ENCODE peak calls at places on chromosomes 1 and 21, in nine cellular contexts. H is H1, D is Caco-2, M is colonic mucosa, E is left ventricle myocardium inferior, J is osteoblast, Z is ascending aorta, B is esophagus muscularis mucosa, U is neural progenitor cell. P is an unnamed sample. For H3K4me1, the result is how much of the 10 kb centered on the place peaks cover.

GRCh38 chr1:116544588-116545358 is 26.1 kb downstream of the CD58 start:
- DNase-seq in J (no peak), U (no peak), D (no peak), B (no peak), H (no peak), M (no peak), E (no peak), Z (no peak), P (no peak)

GRCh38 chr1:190373705-190374336 is 103.8 kb downstream of the BRINP3 start:
- DNase-seq in D (no peak), M (no peak), U (peak), Z (no peak), B (no peak), H (no peak), J (no peak), E (no peak), P (no peak)

GRCh38 chr21:34984356-34984755 is 64.7 kb downstream of the RUNX1 start:
- DNase-seq in Z (no peak), M (no peak), J (no peak), E (no peak), H (no peak), B (no peak), U (no peak), D (no peak), P (no peak)

GRCh38 chr1:41053324-41053723 is 31.8 kb upstream of the SLFNL1 start:
- DNase-seq in Z (no peak), D (no peak), B (no peak), U (no peak), H (no peak), E (no peak), M (no peak), J (no peak), P (no peak)

GRCh38 chr1:189513091-189513490 is 964.6 kb downstream of the BRINP3 start:
- DNase-seq in Z (no peak), M (no peak), D (peak), H (no peak), U (peak), B (no peak), J (no peak), E (no peak), P (no peak)

GRCh38 chr21:38798481-38798882 is 7.2 kb upstream of the ETS2 start:
- DNase-seq in E (no peak), D (peak), H (no peak), B (no peak), U (no peak), Z (no peak), J (no peak), M (peak), P (no peak)

GRCh38 chr1:92483442-92484170 is 3.1 kb downstream of the GFI1 start:
- DNase-seq in M (peak), E (no peak), H (no peak), J (peak), B (no peak), D (no peak), U (peak), Z (no peak), P (no peak)

GRCh38 chr1:64235133-64235532 is 31.7 kb downstream of the UBE2U start:
- DNase-seq in E (no peak), J (no peak), U (no peak), D (no peak), H (no peak), Z (no peak), M (no peak), B (no peak), P (no peak)

GRCh38 chr1:162136760-162137537 is 67.5 kb downstream of the NOS1AP start:
- DNase-seq in D (no peak), U (no peak), J (peak), B (no peak), Z (no peak), M (no peak), E (no peak), H (no peak), P (no peak)

GRCh38 chr1:55289614-55290013 is 74.5 kb upstream of the USP24 start:
- DNase-seq in H (no peak), D (no peak), U (no peak), E (no peak), Z (no peak), M (no peak), J (peak), B (no peak), P (no peak)

GRCh38 chr1:206117151-206117948 is at the start of gene AVPR1B:
- DNase-seq in E (peak), M (peak), Z (no peak), D (peak), H (peak), J (peak), B (no peak), U (peak), P (no peak)

DNA sequence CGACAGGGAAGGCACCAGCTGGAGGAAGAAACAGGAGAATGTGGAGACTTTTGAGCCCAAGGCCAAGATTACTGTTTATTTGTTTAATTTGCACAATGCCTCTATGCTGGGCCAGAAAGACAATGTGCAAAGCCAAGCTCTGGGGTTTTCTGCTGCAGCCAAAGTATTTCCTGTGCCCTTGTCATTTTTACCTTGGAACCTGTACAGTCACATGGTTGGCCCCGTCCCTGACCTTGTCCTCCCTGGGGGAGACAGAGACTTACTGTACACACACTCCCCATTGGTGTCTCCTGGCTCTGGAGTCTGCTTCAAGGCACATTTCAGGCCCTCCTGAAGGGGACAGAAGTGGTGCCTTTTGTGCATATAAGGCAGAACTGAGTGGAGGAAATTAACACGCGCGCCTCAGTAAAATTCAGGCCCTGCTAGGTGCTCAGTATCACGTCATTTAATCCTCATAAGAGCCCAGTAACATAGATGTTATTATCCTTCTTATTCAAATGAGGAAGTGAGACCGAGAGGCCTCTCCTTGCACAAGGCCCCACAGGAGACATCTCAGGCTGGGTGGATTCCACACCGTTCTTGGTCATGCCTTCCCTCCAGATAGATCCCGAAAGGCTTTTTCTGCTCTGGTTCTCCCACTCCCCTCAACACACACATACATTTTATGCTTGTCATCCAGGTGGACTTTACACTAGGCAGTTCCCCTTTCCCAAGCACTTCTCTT is 21.1 kb downstream of the C1orf115 start:
- DNase-seq in U (no peak), H (no peak), B (peak), M (no peak), J (no peak), Z (no peak), E (no peak), D (no peak), P (no peak)
- H3K4me1 ChIP-seq in U (under half), H (under half), B (under half), M (under half), J (under half), Z (under half), E (under half), D (under half), P (under half)

GRCh38 chr1:85607913-85608250 is 27.3 kb downstream of the CCN1 start:
- DNase-seq in E (no peak), U (no peak), H (no peak), J (no peak), B (no peak), D (no peak), M (no peak), Z (no peak), P (no peak)
- TF ChIP-seq CTCF in E (no peak), U (no peak), H (no peak), J (no peak), B (no peak), D (no peak), M (no peak), Z (no peak), P (no peak)

DNA sequence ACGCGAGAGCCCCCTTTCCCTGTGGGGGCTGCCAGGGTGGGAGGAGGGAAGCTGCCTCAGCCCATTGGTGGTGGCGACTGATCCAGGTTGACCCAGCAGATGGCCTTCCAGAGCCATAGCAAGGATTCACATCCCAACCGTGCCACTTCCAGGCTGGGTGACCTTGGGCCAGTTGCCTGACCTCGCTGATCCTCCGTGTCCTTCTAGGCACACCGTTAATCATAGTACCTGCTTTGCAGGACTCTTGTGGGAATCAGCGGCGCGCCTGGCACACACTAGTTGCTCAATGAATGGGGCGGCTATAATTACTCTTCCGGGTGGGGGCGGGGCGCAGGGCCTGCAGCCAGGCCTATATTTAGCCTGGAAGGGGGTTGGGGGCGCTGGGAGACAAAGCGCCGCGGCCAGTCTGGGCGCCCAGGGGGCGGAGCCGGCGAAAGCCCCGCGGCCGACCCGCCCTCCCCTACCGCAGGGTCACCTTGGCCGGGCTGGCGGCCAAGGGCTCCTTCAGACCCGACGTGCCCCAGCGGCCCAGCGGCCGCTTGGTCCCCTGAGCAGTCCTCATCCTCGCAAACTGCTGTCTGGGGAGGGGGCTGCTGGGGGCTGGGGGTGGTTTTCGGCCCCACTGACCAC is 5.1 kb downstream of the HSPB7 start:
- DNase-seq in H (peak), Z (peak), M (peak), E (peak), J (peak), U (peak), B (no peak), D (no peak), P (peak)
- H3K4me3 ChIP-seq in H (peak), Z (peak), M (peak), E (peak), J (peak), U (peak), B (peak), D (no peak), P (peak)

GRCh38 chr1:12181568-12181967 is 14.8 kb downstream of the TNFRSF1B start:
- DNase-seq in H (no peak), M (no peak), Z (no peak), J (no peak), B (no peak), E (no peak), D (no peak), U (no peak), P (no peak)

GRCh38 chr1:12182410-12182946 is 15.7 kb downstream of the TNFRSF1B start:
- DNase-seq in B (no peak), E (no peak), D (no peak), Z (no peak), M (no peak), J (no peak), U (no peak), H (no peak), P (no peak)

GRCh38 chr1:12179638-12180121 is 12.9 kb downstream of the TNFRSF1B start:
- DNase-seq in D (no peak), M (no peak), B (no peak), H (no peak), E (no peak), Z (no peak), J (no peak), U (no peak), P (no peak)

GRCh38 chr1:12180315-12180714 is 13.5 kb downstream of the TNFRSF1B start:
- DNase-seq in J (no peak), U (no peak), M (peak), H (no peak), E (peak), D (no peak), Z (peak), B (no peak), P (peak)

DNA sequence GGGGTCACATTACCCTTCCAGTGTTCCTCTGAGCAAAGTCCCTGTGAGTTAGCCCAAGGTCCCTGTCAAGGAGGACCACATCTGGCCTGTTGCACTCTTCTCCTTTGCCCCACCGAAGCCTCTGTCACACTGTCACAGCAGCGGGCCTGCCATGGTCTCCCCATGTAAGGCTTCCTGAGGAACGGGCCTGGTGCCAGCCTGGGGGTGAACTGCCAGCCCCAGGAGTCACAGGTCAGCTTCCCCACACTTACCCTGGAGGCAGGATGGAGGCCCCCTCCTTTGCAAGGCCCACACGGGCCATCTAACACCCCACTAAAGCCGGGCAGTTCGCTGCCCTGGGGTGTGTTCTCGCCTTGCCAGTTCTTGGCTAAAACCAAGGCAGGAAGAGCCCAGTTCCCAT is 14.1 kb downstream of the TNFRSF1B start:
- DNase-seq in E (no peak), Z (no peak), M (no peak), U (no peak), H (no peak), J (peak), B (no peak), D (no peak), P (no peak)
- H3K4me1 ChIP-seq in E (half or more), Z (under half), M (under half), U (under half), H (under half), J (under half), B (half or more), D (under half), P (under half)

DNA sequence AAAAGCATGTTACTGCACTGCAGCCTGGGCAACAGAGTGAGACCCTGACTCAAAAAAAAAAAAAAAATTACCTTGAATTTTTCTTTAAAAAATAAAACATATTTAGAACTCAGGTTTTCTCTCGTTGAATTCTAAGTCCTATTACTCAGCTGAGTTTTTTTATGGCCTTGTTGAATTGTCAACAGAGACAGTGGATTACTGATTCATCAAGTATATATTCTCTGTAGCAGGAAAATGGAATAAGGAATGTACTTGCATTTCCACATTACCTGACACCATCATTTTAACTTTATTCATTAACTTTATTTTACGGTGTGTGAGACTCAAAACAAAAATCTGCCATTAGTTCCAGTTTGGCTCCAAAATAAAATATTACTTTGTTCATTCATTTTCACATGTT is 53.8 kb upstream of the APP start:
- DNase-seq in H (no peak), J (no peak), Z (no peak), D (no peak), M (no peak), U (no peak), E (no peak), B (no peak), P (no peak)
- TF ChIP-seq CTCF in H (no peak), J (no peak), Z (no peak), D (no peak), M (no peak), U (no peak), E (no peak), B (no peak), P (no peak)

GRCh38 chr1:220747426-220748090 is 564 bp upstream of the MTARC2 start:
- DNase-seq in E (no peak), Z (no peak), H (no peak), M (no peak), U (no peak), D (no peak), B (no peak), J (peak), P (no peak)
- H3K4me3 ChIP-seq in E (peak), Z (peak), H (peak), M (peak), U (peak), D (peak), B (peak), J (peak), P (peak)

P was measured in gastrocnemius medialis.